ENCODE peak calls at places on chromosomes 5 and 9, in five cellular contexts. R, M, T, E and C are unnamed samples.

GRCh38 chr5:149598966-149599365 is 17.7 kb downstream of the ARHGEF37 start:
- DNase-seq in M (no peak), E (peak; percentile 61), T (no peak), R (no peak), C (no peak)

GRCh38 chr5:78751872-78752271 is 103.3 kb upstream of the LHFPL2 start:
- DNase-seq in E (no peak), M (no peak), T (no peak), R (no peak), C (peak; percentile 73)

GRCh38 chr5:31182146-31182545 is 11.3 kb upstream of the CDH6 start:
- DNase-seq in M (no peak), E (no peak), T (no peak), R (no peak), C (no peak)

GRCh38 chr5:72600401-72600981 is 93.3 kb upstream of the ZNF366 start:
- DNase-seq in M (no peak), T (no peak), E (no peak), R (peak; percentile 10), C (peak; percentile 87)

GRCh38 chr5:133466551-133467324 is 145.6 kb downstream of the FSTL4 start:
- DNase-seq in M (peak; percentile 46), R (no peak), T (no peak), E (no peak), C (no peak)

GRCh38 chr9:98401140-98402025 is 145.9 kb upstream of the TBC1D2 start:
- DNase-seq in M (no peak), E (no peak), R (no peak), T (no peak), C (no peak)

GRCh38 chr5:146003852-146004251 is 67.5 kb downstream of the SH3RF2 start:
- DNase-seq in M (no peak), T (no peak), R (no peak), E (no peak), C (no peak)

GRCh38 chr9:131008909-131009618 is at the start of gene LAMC3:
- DNase-seq in T (peak; percentile 80), M (peak; percentile 74), E (peak; percentile 87), R (no peak), C (peak; percentile 51)

GRCh38 chr5:79990205-79990597 is 861 bp downstream of the MTX3 start:
- DNase-seq in E (no peak), R (no peak), T (no peak), M (peak; percentile 3), C (peak; percentile 54)

GRCh38 chr5:139565411-139566305 is 4.5 kb downstream of the UBE2D2 start:
- DNase-seq in R (no peak), T (no peak), E (no peak), M (no peak), C (peak; percentile 19)

GRCh38 chr9:14910178-14910805 is at the start of gene FREM1:
- DNase-seq in E (peak; percentile 89), T (peak; percentile 69), R (no peak), M (peak; percentile 89), C (peak; percentile 7)

GRCh38 chr5:164600166-164600715 is 1094.8 kb downstream of the MAT2B start:
- DNase-seq in T (no peak), R (no peak), M (no peak), E (no peak), C (peak; percentile 60)

GRCh38 chr9:2765250-2765880 is 48.1 kb downstream of the KCNV2 start:
- DNase-seq in M (peak; percentile 82), E (peak; percentile 67), T (no peak), R (no peak), C (no peak)

GRCh38 chr5:122723606-122724352 is 51.1 kb upstream of the SNX2 start:
- DNase-seq in R (no peak), M (peak; percentile 60), E (no peak), T (no peak), C (peak; percentile 89)

GRCh38 chr5:142697356-142697807 is 11.5 kb upstream of the FGF1 start:
- DNase-seq in M (peak; percentile 21), E (peak; percentile 60), T (no peak), R (no peak), C (peak; percentile 21)

GRCh38 chr9:109499631-109500120 is 1.6 kb upstream of the PTPN3 start:
- DNase-seq in T (peak; percentile 80), M (no peak), R (no peak), E (peak; percentile 77), C (peak; percentile 82)

GRCh38 chr9:104725014-104725413 is 22.5 kb upstream of the NIPSNAP3A start:
- DNase-seq in R (no peak), E (no peak), T (no peak), M (no peak), C (no peak)

GRCh38 chr9:37407468-37407867 is 15.0 kb upstream of the GRHPR start:
- DNase-seq in M (no peak), T (no peak), R (no peak), E (no peak), C (peak; percentile 11)

GRCh38 chr9:83384214-83384613 is 154.0 kb downstream of the FRMD3 start:
- DNase-seq in T (no peak), E (no peak), M (no peak), R (no peak), C (no peak)

GRCh38 chr9:89448381-89448780 is 49.5 kb downstream of the SEMA4D start:
- DNase-seq in R (no peak), T (no peak), E (no peak), M (no peak), C (no peak)

GRCh38 chr9:78921341-78921740 is 624.4 kb downstream of the PSAT1 start:
- DNase-seq in R (no peak), T (no peak), E (no peak), M (no peak), C (no peak)

GRCh38 chr5:160240350-160240749 is 11.0 kb downstream of the FABP6 start:
- DNase-seq in R (no peak), E (no peak), T (no peak), M (no peak), C (no peak)

GRCh38 chr5:134070648-134070978 is 43.9 kb upstream of the TCF7 start:
- DNase-seq in E (no peak), R (no peak), M (no peak), T (no peak), C (no peak)

GRCh38 chr5:96968614-96969013 is 32.7 kb downstream of the LNPEP start:
- DNase-seq in M (no peak), T (no peak), E (no peak), R (no peak), C (peak; percentile 58)

GRCh38 chr9:74282526-74283253 is 214.4 kb upstream of the RORB start:
- DNase-seq in E (no peak), R (no peak), T (no peak), M (no peak), C (no peak)

GRCh38 chr9:76022317-76022716 is 131.8 kb downstream of the PCSK5 start:
- DNase-seq in R (no peak), E (no peak), M (no peak), T (no peak), C (no peak)

GRCh38 chr9:123825337-123825736 is 104.6 kb downstream of the DENND1A start:
- DNase-seq in T (no peak), E (no peak), R (no peak), M (peak; percentile 84), C (peak; percentile 7)

GRCh38 chr9:129111762-129112151 is 542 bp downstream of the PTPA start:
- DNase-seq in E (peak; percentile 77), M (peak; percentile 45), R (no peak), T (no peak), C (peak; percentile 71)

GRCh38 chr5:38556115-38556598 is 289 bp downstream of the LIFR start:
- DNase-seq in E (no peak), M (peak; percentile 59), T (peak; percentile 62), R (no peak), C (no peak)

GRCh38 chr5:38554860-38555259 is 1.6 kb downstream of the LIFR start:
- DNase-seq in M (peak; percentile 15), T (no peak), R (no peak), E (no peak), C (no peak)

GRCh38 chr5:38556599-38557308 is at the start of gene LIFR:
- DNase-seq in M (peak; percentile 92), R (peak; percentile 19), T (peak; percentile 83), E (peak; percentile 95), C (peak; percentile 92)

GRCh38 chr5:38557309-38557710 is 864 bp upstream of the LIFR start:
- DNase-seq in T (no peak), M (no peak), E (no peak), R (no peak), C (no peak)

DNA sequence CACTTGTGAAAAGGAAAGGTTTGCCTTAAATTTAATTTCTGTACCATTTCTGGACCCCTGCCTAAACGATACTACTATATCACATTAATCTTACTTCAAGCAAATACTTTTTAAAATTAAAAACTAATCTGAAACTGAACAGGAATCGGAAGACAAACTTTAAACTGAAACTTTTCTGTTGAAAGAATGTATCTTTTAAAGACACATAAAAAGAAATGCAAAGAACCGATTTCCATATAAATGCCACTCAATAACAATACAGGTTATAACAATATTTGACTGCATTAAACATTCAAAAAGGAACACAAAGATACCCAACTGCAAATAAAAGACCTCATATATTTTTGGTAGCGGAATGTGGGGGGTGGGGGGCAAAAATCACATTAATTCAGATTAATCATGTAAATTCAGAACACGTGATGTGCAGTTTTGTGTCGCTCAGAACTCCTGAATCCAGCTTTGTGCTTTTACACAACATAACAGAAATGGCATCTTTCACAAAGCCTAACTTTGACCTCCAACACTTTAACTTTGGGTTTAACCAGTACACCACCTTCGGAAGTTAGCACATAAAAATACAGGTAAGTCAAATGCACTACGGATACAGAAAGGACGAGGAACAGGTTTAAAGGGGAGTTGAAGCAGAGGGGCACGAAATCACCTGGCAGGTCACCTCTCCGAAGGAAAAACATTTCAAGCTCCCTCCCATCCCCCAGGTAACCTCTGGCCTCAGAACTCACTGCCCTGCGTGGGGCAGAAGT is 912 bp downstream of the LIFR start:
- DNase-seq in R (no peak), E (no peak), T (no peak), M (peak; percentile 42), C (no peak)
- H3K9ac ChIP-seq in R (peak overlapping the region; percentile 48), E (peak overlapping the region; percentile 81), T (peak overlapping the region; percentile 19), M (peak overlapping the region; percentile 82), C (peak overlapping the region; percentile 85)

GRCh38 chr5:179595916-179596315 is 27.6 kb downstream of the HNRNPH1 start:
- DNase-seq in T (no peak), M (no peak), E (no peak), R (no peak), C (no peak)
- H3K36me3 ChIP-seq in T (peaks cover 33% of the 10 kb centered on the region), M (peaks cover 18% of the 10 kb centered on the region), E (peaks cover 66% of the 10 kb centered on the region), R (peaks cover 36% of the 10 kb centered on the region), C (peaks cover 75% of the 10 kb centered on the region)

GRCh38 chr9:24011206-24011605 is 185.2 kb upstream of the ELAVL2 start:
- DNase-seq in T (no peak), R (no peak), E (no peak), M (peak; percentile 19), C (no peak)
- H3K9ac ChIP-seq in T (no peak overlapping the region), R (no peak overlapping the region), E (no peak overlapping the region), M (no peak overlapping the region), C (no peak overlapping the region)

DNA sequence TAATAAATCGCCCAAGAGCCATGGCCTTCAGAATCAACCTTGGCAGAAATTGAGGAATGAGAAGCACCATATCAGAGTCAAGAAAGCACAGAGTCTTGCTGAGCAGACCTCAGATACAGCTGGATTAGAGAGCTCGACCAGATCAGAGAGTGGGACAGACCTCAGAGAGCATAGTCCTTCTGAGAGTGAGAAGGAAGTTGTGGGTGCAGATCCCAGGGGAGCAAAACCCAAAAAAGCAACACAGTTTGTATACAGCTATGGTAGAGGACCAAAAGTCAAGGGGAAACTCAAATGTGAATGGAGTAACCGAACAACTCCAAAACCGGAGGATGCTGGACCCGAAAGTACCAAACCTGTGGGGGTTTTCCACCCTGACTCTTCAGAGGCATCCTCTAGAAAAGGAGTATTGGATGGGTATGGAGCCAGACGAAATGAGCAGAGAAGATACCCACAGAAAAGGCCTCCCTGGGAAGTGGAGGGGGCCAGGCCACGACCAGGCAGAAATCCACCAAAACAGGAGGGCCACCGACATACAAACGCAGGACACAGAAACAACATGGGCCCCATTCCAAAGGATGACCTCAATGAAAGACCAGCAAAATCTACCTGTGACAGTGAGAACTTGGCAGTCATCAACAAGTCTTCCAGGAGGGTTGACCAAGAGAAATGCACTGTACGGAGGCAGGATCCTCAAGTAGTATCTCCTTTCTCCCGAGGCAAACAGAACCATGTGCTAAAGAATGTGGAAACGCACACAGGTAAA is 4.5 kb downstream of the NFX1 start:
- DNase-seq in T (no peak), E (no peak), M (no peak), R (no peak), C (no peak)
- H3K36me3 ChIP-seq in T (no peaks in the 10 kb centered on the region), E (peaks cover 76% of the 10 kb centered on the region), M (peaks cover 9% of the 10 kb centered on the region), R (peaks cover 50% of the 10 kb centered on the region), C (peaks cover 65% of the 10 kb centered on the region)